ENCODE peak calls at places on chromosomes 1 and 21, in six cellular contexts. A is IMR-90, G is ascending aorta, D is lower lobe of right lung, Z is tibial artery, O is colonic mucosa. U is an unnamed sample.

GRCh38 chr1:168320805-168321577 is 40.3 kb downstream of the TBX19 start:
- DNase-seq in Z (peak), G (no peak), D (no peak), A (peak), O (no peak), U (no peak)

GRCh38 chr1:245715291-245715701 is 560.5 kb downstream of the KIF26B start:
- DNase-seq in O (no peak), G (no peak), Z (no peak), A (peak), D (no peak), U (no peak)

GRCh38 chr1:218869276-218869675 is 304.4 kb upstream of the LYPLAL1 start:
- DNase-seq in G (no peak), O (no peak), A (peak), D (no peak), Z (no peak), U (no peak)

GRCh38 chr21:41759214-41759840 is 7.5 kb downstream of the RIPK4 start:
- DNase-seq in Z (no peak), O (no peak), D (no peak), G (no peak), A (no peak), U (no peak)

GRCh38 chr1:200602632-200603031 is 17.9 kb downstream of the KIF14 start:
- DNase-seq in G (no peak), O (no peak), D (no peak), A (no peak), Z (no peak), U (no peak)

GRCh38 chr1:209063816-209064664 is 519.5 kb upstream of the CAMK1G start:
- DNase-seq in G (no peak), Z (no peak), O (no peak), A (no peak), D (no peak), U (no peak)

GRCh38 chr1:55064861-55065263 is 25.5 kb downstream of the PCSK9 start:
- DNase-seq in G (no peak), D (no peak), Z (no peak), A (peak), O (no peak), U (no peak)

GRCh38 chr1:53754484-53755312 is 15.7 kb upstream of the GLIS1 start:
- DNase-seq in O (peak), D (no peak), G (no peak), Z (peak), A (peak), U (peak)

GRCh38 chr1:182086136-182086535 is 24.6 kb upstream of the ZNF648 start:
- DNase-seq in G (no peak), Z (no peak), A (no peak), D (no peak), O (no peak), U (no peak)

GRCh38 chr1:3056641-3057040 is 12.4 kb upstream of the PRDM16 start:
- DNase-seq in Z (no peak), O (no peak), A (no peak), D (no peak), G (no peak), U (no peak)

GRCh38 chr21:36730291-36731281 is 31.7 kb downstream of the SIM2 start:
- DNase-seq in A (no peak), D (no peak), O (no peak), G (no peak), Z (no peak), U (no peak)

GRCh38 chr1:19869929-19870328 is 12.3 kb upstream of the OTUD3 start:
- DNase-seq in Z (no peak), D (no peak), G (no peak), O (no peak), A (peak), U (peak)

GRCh38 chr1:62194651-62195282 is at the start of gene L1TD1:
- DNase-seq in O (peak), D (no peak), Z (no peak), G (no peak), A (no peak), U (peak)

DNA sequence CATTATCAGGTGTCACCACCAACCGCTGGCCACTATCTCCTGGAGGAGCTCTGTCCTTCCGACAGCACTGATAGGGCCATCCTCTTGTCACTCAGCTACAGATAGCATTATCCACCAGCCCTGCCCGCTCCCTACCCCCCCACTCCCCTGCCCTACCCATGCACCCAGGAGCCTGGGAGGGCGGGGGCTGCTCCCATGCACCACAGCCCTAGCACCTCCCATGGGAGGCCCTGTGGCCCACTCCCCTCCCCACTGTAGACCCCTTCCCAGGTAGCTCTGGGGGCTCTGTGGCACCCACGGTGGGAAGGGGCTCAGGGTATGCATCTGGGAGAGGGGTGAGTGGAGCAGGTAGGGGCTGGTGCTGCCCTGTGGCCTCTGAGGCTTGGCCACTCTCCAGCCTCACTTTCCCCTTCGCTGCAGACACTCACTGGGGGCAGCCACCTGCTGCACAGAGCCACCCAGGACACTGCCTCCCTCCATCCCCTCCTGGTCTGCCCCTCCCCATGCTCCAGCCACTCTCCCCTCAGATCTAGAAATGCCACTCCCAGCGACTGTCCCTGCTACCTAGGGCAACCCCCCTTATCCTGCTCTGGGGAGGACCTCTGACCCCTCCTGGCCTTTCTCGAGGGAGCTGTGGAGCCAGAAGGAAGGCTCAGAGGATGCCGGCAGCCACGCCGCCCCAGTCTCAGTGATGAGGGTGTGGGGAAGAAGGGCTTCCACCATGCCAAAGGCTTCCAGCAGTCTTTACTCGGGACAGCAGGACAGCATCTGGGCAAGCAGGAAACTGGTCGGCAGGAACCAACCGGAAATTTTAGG is 58.5 kb downstream of the WNT9A start:
- DNase-seq in Z (no peak), D (peak), O (peak), A (no peak), G (no peak), U (no peak)
- H3K27ac ChIP-seq in Z (no peak), D (no peak), O (no peak), A (no peak), G (no peak), U (no peak)

GRCh38 chr1:41493626-41494350 is 9.3 kb upstream of the EDN2 start:
- DNase-seq in O (no peak), G (no peak), D (no peak), Z (no peak), A (no peak), U (no peak)

GRCh38 chr1:41494351-41495170 is 10.1 kb upstream of the EDN2 start:
- DNase-seq in Z (no peak), G (no peak), D (no peak), A (no peak), O (no peak), U (no peak)

GRCh38 chr1:41496080-41497055 is 11.9 kb upstream of the EDN2 start:
- DNase-seq in D (peak), G (peak), O (peak), Z (peak), A (peak), U (peak)

GRCh38 chr1:41497056-41497440 is 12.6 kb upstream of the EDN2 start:
- DNase-seq in D (no peak), A (no peak), O (no peak), Z (no peak), G (no peak), U (no peak)

DNA sequence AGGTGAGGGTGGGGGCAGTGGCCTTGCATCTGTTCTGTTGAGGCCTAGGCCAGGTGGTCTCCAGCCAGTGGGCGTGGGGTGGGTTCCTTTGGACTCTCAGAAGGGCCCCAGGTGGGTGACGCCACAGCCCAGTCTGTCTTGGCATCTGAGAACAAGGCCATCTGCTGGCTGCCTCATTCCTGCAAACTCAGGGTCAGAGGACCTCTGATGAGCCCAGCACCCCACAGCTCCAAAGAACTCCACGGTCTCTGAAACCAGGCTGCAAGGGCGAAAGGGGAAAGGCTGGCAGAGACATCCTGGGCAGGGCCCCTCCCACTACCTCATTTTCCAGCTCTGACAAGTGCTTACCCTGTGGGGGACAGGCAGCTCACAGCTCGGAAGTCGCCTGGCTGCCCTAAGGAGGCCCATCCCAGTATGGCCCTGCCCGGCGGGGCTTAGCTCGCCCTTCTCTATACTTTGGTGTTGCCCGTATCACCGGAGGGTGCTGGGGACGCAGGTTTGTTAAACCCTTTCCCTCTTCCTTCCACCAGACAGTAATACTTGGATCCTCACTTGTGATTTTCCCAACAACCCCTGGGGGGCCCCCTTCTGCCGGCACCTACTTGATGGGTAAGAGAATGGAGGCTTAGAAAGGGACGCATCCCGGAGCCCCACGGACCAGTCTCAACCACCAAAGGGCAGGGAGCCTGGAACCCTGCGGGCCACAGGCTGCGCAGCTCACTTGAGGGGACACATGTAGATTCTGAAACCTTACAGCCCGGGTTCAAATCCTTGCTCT is 10.9 kb upstream of the EDN2 start:
- DNase-seq in G (no peak), Z (no peak), O (no peak), D (peak), A (peak), U (peak)
- TF ChIP-seq CTCF in G (peak), Z (no peak), O (no peak), D (no peak), A (peak), U (peak)

DNA sequence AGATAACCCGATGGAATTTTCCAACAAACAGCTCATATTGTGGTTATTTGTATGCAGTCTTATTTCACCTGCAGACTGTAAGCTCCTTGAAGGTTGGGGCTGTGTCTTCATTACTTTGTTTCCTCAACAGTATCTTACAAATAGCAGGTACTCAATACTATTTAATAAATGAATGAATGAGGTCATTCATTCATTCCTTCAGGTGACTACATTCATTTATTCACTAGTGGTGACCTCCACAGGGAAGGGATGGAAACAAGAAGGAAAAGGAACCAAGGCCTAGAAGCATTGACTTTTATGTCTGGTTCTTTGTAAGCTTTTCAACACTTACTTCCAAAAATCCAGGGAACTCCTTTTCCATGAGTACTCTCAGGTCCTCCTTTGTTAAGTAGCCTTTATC is 7.9 kb downstream of the S100A10 start:
- DNase-seq in D (no peak), Z (no peak), A (no peak), O (no peak), G (no peak), U (no peak)
- H3K27ac ChIP-seq in D (no peak), Z (no peak), A (no peak), O (no peak), G (no peak), U (no peak)

GRCh38 chr1:225483818-225484656 is 56.2 kb upstream of the LBR start:
- DNase-seq in G (no peak), D (no peak), Z (no peak), O (no peak), A (no peak), U (peak)

GRCh38 chr1:225479996-225480720 is 52.3 kb upstream of the LBR start:
- DNase-seq in G (no peak), D (no peak), O (no peak), Z (no peak), A (no peak), U (no peak)

GRCh38 chr1:225480825-225481434 is 53.1 kb upstream of the LBR start:
- DNase-seq in A (no peak), O (peak), Z (no peak), D (no peak), G (no peak), U (peak)

GRCh38 chr1:225482489-225482950 is 54.7 kb upstream of the LBR start:
- DNase-seq in O (no peak), A (peak), G (no peak), D (no peak), Z (no peak), U (peak)

DNA sequence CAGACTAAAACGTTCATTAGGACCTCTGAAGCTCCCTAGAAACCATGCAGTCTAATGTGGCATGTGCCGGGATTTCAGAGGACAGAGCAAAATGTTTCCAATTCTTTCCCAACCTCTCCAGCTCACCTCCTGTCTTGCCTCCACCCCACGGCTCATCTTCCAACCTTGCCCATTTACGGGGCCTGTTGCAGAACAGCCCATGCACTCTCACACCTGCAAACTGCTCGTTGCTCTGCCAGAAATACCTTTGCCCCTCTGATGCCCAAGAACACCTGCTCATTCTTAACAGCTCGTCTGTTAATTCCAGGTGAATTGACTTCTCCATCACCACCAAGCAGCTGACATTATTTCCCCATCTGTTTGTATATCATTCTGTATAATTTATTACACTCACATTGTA is 53.9 kb upstream of the LBR start:
- DNase-seq in Z (no peak), A (no peak), O (no peak), D (no peak), G (no peak), U (no peak)
- TF ChIP-seq CTCF in Z (no peak), A (no peak), O (no peak), D (no peak), G (no peak), U (no peak)

GRCh38 chr1:149916193-149916926 is 1.3 kb downstream of the SV2A start:
- DNase-seq in Z (no peak), A (no peak), O (no peak), G (no peak), D (no peak), U (no peak)
- H3K27ac ChIP-seq in Z (peak), A (no peak), O (no peak), G (peak), D (no peak), U (peak)

GRCh38 chr1:237387144-237387505 is 345.1 kb downstream of the RYR2 start:
- DNase-seq in Z (no peak), D (no peak), G (no peak), A (no peak), O (no peak), U (peak)

GRCh38 chr1:237390798-237391197 is 348.8 kb downstream of the RYR2 start:
- DNase-seq in Z (no peak), A (no peak), D (no peak), G (no peak), O (no peak), U (no peak)

GRCh38 chr1:237383825-237384612 is 342.0 kb downstream of the RYR2 start:
- DNase-seq in Z (no peak), D (no peak), A (peak), G (no peak), O (peak), U (peak)

GRCh38 chr1:237386362-237387143 is 344.6 kb downstream of the RYR2 start:
- DNase-seq in O (no peak), A (peak), G (no peak), Z (no peak), D (no peak), U (peak)
- TF ChIP-seq CTCF in O (peak), A (peak), G (peak), Z (peak), D (peak), U (peak)

GRCh38 chr1:41679531-41679930 is 195.0 kb upstream of the EDN2 start:
- DNase-seq in A (no peak), G (no peak), Z (no peak), D (no peak), O (no peak), U (no peak)
- H3K27ac ChIP-seq in A (no peak), G (no peak), Z (no peak), D (no peak), O (no peak), U (no peak)

GRCh38 chr1:203038891-203039608 is 12.8 kb downstream of the PPFIA4 start:
- DNase-seq in D (peak), Z (peak), A (peak), G (no peak), O (peak), U (peak)
- TF ChIP-seq CTCF in D (peak), Z (peak), A (peak), G (peak), O (peak), U (peak)

U was measured in cardiac muscle cell.